ENCODE peak calls at places on chromosomes 13 and 19, in eight cellular contexts. W is fibroblast of mammary gland, H is cardiac fibroblast, C is endodermal cell, B is OCI-LY7, P is GM23338, R is hepatocyte, M is AG09309. X is an unnamed sample.
A peak's percentile ranks its signal among the peaks of the same experiment; 100 is the strongest.

GRCh38 chr13:40148103-40148502 is 492.6 kb downstream of the COG6 start:
- DNase-seq in W (no peak), H (no peak), C (no peak), B (no peak), P (no peak), R (no peak), M (no peak), X (no peak)

GRCh38 chr19:14632286-14632685 is 42.4 kb downstream of the ADGRE3 start:
- DNase-seq in W (peak; percentile 20), H (peak; percentile 49), C (peak; percentile 75), B (peak; percentile 84), P (peak; percentile 85), R (no peak), M (no peak), X (peak; percentile 8)

GRCh38 chr13:71866173-71867091 is 572 bp downstream of the DACH1 start:
- DNase-seq in W (no peak), H (no peak), C (peak; percentile 76), B (no peak), P (peak; percentile 33), R (peak; percentile 44), M (no peak), X (peak; percentile 36)

GRCh38 chr13:113297370-113297871 is 382 bp downstream of the LAMP1 start:
- DNase-seq in W (peak; percentile 11), H (peak; percentile 37), C (no peak), B (no peak), P (peak; percentile 34), R (peak; percentile 34), M (no peak), X (peak; percentile 28)

GRCh38 chr13:83333614-83334388 is 548.5 kb downstream of the SLITRK1 start:
- DNase-seq in W (peak; percentile 16), H (no peak), C (no peak), B (no peak), P (no peak), R (no peak), M (no peak), X (no peak)

GRCh38 chr13:24161010-24161775 is 673 bp downstream of the SPATA13 start:
- DNase-seq in W (no peak), H (no peak), C (no peak), B (peak; percentile 45), P (peak; percentile 52), R (peak; percentile 52), M (no peak), X (peak; percentile 59)

GRCh38 chr19:50315773-50316448 is 13.3 kb downstream of the KCNC3 start:
- DNase-seq in W (no peak), H (no peak), C (peak; percentile 92), B (no peak), P (peak; percentile 86), R (no peak), M (no peak), X (no peak)

GRCh38 chr13:80145291-80145690 is 195.6 kb downstream of the SPRY2 start:
- DNase-seq in W (no peak), H (no peak), C (no peak), B (no peak), P (no peak), R (no peak), M (no peak), X (no peak)

GRCh38 chr19:49497047-49497789 is 984 bp downstream of the RPS11 start:
- DNase-seq in W (peak; percentile 65), H (peak; percentile 70), C (peak; percentile 79), B (peak; percentile 86), P (peak; percentile 78), R (peak; percentile 83), M (no peak), X (peak; percentile 50)

GRCh38 chr13:80113714-80114454 is 227.0 kb downstream of the SPRY2 start:
- DNase-seq in W (no peak), H (no peak), C (no peak), B (no peak), P (no peak), R (no peak), M (no peak), X (no peak)

GRCh38 chr13:102769679-102770078 is 3.9 kb downstream of the TEX30 start:
- DNase-seq in W (peak; percentile 31), H (peak; percentile 19), C (no peak), B (no peak), P (no peak), R (no peak), M (no peak), X (peak; percentile 22)

GRCh38 chr19:29384676-29385075 is 141.1 kb upstream of the VSTM2B start:
- DNase-seq in W (no peak), H (no peak), C (peak; percentile 62), B (no peak), P (peak; percentile 41), R (no peak), M (no peak), X (no peak)

GRCh38 chr13:109840201-109840892 is 54.0 kb upstream of the IRS2 start:
- DNase-seq in W (peak; percentile 69), H (peak; percentile 59), C (no peak), B (no peak), P (no peak), R (no peak), M (peak; percentile 34), X (peak; percentile 85)

GRCh38 chr19:23075031-23075733 is 41.6 kb upstream of the ZNF730 start:
- DNase-seq in W (peak; percentile 74), H (peak; percentile 73), C (peak; percentile 98), B (peak; percentile 90), P (peak; percentile 96), R (peak; percentile 87), M (peak; percentile 16), X (peak; percentile 40)

DNA sequence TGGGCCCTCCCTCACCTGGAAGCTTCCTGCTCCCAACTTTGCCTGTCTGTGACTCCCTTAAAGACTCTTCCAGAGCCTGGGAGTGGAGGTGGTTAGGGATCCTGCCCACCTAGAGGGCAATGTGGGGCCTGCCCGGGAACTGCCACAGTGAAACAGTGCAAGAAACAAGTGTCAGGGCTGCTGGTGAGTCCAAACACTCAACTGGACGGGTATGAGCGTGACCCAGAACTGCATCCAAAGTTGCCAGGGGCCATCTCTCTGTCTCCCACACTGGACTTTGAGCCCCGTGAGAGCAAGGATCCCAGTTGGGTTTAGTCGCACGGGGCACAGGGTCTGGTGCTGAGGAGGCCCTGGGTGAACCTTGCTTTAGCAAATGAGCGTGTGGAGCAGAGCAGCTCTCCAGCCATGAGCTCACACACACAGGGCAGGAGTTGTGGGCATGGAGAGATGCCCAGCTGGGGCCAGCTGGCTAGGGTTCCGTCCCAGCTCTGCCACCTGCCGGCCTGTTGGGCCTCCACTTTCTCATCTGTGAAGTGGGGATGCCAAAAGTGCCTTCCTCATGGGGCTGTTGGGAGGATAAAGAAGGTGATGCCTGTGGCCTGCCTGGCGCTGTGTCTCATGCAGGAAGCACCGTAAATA is 2.8 kb upstream of the NUMBL start:
- DNase-seq in W (no peak), H (no peak), C (no peak), B (no peak), P (no peak), R (no peak), M (no peak), X (no peak)
- TF ChIP-seq CTCF in W (no peak), H (no peak), C (no peak), B (no peak), P (no peak), R (no peak), M (no peak), X (no peak)

GRCh38 chr13:99062593-99062992 is 84.7 kb upstream of the DOCK9 start:
- DNase-seq in W (no peak), H (peak; percentile 58), C (no peak), B (no peak), P (no peak), R (no peak), M (peak; percentile 49), X (peak; percentile 51)
- H3K4me3 ChIP-seq in W (no peak overlapping the region), H (no peak overlapping the region), C (no peak overlapping the region), B (no peak overlapping the region), P (no peak overlapping the region), R (no peak overlapping the region), M (peak overlapping the region; percentile 11), X (no peak overlapping the region)

GRCh38 chr13:49253997-49254396 is 6.3 kb downstream of the CDADC1 start:
- DNase-seq in W (no peak), H (no peak), C (no peak), B (no peak), P (no peak), R (no peak), M (no peak), X (no peak)

GRCh38 chr13:49247722-49248432 is at the start of gene CDADC1:
- DNase-seq in W (peak; percentile 95), H (peak; percentile 97), C (peak; percentile 99), B (peak; percentile 97), P (peak; percentile 99), R (peak; percentile 99), M (peak; percentile 70), X (peak; percentile 93)

GRCh38 chr13:49246850-49247721 is 639 bp upstream of the CDADC1 start:
- DNase-seq in W (no peak), H (no peak), C (no peak), B (no peak), P (no peak), R (no peak), M (no peak), X (no peak)

GRCh38 chr13:49253310-49253709 is 5.6 kb downstream of the CDADC1 start:
- DNase-seq in W (no peak), H (no peak), C (no peak), B (no peak), P (no peak), R (no peak), M (no peak), X (no peak)

GRCh38 chr13:49248433-49249002 is 793 bp downstream of the CDADC1 start:
- DNase-seq in W (peak; percentile 45), H (peak; percentile 37), C (no peak), B (peak; percentile 30), P (no peak), R (peak; percentile 6), M (no peak), X (peak; percentile 61)
- TF ChIP-seq CTCF in W (peak; percentile 22), H (no peak), C (peak; percentile 39), B (peak; percentile 69), P (peak; percentile 24), R (peak; percentile 35), M (peak; percentile 28), X (no peak)

GRCh38 chr19:640156-640548 is 473 bp downstream of the FGF22 start:
- DNase-seq in W (no peak), H (no peak), C (no peak), B (no peak), P (no peak), R (no peak), M (no peak), X (no peak)

GRCh38 chr19:641702-642101 is 2.0 kb downstream of the FGF22 start:
- DNase-seq in W (no peak), H (no peak), C (no peak), B (no peak), P (no peak), R (no peak), M (no peak), X (no peak)

GRCh38 chr19:639251-640155 is at the start of gene FGF22:
- DNase-seq in W (peak; percentile 74), H (peak; percentile 82), C (peak; percentile 98), B (peak; percentile 91), P (peak; percentile 96), R (peak; percentile 95), M (no peak), X (peak; percentile 86)

GRCh38 chr19:640606-641170 is 1.0 kb downstream of the FGF22 start:
- DNase-seq in W (no peak), H (no peak), C (no peak), B (no peak), P (no peak), R (no peak), M (no peak), X (no peak)

DNA sequence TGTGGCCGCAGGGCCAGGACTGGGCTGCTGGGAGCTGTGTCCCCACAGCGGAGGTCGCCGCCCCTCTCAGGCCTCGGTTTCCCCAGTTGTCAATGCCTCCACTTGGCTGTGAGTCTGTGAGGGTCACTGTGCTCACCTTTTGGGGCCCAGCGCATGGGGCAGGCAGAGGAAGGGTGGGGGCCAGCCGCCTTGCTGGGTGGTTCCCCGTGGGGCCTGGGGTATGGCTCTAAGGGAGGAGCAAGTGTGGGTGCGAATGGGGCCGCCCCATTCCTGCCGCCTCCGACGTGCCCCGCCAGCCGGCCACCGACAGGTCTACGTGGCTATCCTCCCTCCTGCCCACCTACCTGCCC is 803 bp upstream of the FGF22 start:
- DNase-seq in W (no peak), H (no peak), C (no peak), B (no peak), P (no peak), R (no peak), M (no peak), X (no peak)
- H3K4me3 ChIP-seq in W (peak overlapping the region; percentile 38), H (peak overlapping the region; percentile 44), C (no peak overlapping the region), B (no peak overlapping the region), P (peak overlapping the region; percentile 59), R (no peak overlapping the region), M (peak overlapping the region; percentile 54), X (peak overlapping the region; percentile 49)